ENCODE peak calls at places on chromosomes 4 and X, in seven cellular contexts. O is cardiac fibroblast; X is neuronal stem cell; J is fibroblast of lung; I is AG10803; B is CD8-positive, alpha-beta T cell; Q is heart right ventricle. G is an unnamed sample.
A peak's percentile ranks its signal among the peaks of the same experiment; 100 is the strongest.

GRCh38 chr4:168629561-168629960 is 132.7 kb downstream of the PALLD start:
- DNase-seq in I (no peak), Q (no peak), J (no peak), O (no peak), X (no peak), B (no peak), G (no peak)

GRCh38 chr4:25797136-25797535 is 65.7 kb downstream of the SEL1L3 start:
- DNase-seq in I (no peak), O (no peak), J (no peak), X (no peak), B (no peak), Q (no peak), G (no peak)

GRCh38 chr4:129109965-129110824 is 14.2 kb downstream of the C4orf33 start:
- DNase-seq in I (no peak), J (no peak), X (no peak), O (no peak), Q (peak; percentile 11), B (no peak), G (no peak)

GRCh38 chr4:83013420-83013867 is 2.8 kb upstream of the LIN54 start:
- DNase-seq in J (no peak), Q (no peak), O (no peak), I (no peak), B (no peak), X (no peak), G (no peak)

GRCh38 chrX:48475295-48475694 is 704 bp upstream of the FTSJ1 start:
- DNase-seq in I (no peak), B (no peak), O (no peak), Q (no peak), J (no peak), X (no peak), G (no peak)

GRCh38 chr4:56871357-56871993 is 36.2 kb upstream of the REST start:
- DNase-seq in B (no peak), O (peak; percentile 4), J (peak; percentile 19), X (peak; percentile 47), I (peak; percentile 43), Q (no peak), G (peak; percentile 7)

GRCh38 chr4:86235549-86235948 is 124.3 kb downstream of the MAPK10 start:
- DNase-seq in O (no peak), J (no peak), Q (no peak), B (no peak), I (no peak), X (no peak), G (no peak)

GRCh38 chrX:46796574-46797191 is 37.8 kb upstream of the SLC9A7 start:
- DNase-seq in O (peak; percentile 77), I (peak; percentile 70), J (peak; percentile 69), Q (peak; percentile 66), B (peak; percentile 65), X (peak; percentile 32), G (peak; percentile 72)

GRCh38 chr4:24244663-24245519 is 339.5 kb downstream of the DHX15 start:
- DNase-seq in J (peak; percentile 85), Q (peak; percentile 75), B (no peak), O (peak; percentile 4), X (peak; percentile 12), I (peak; percentile 6), G (peak; percentile 7)

GRCh38 chr4:101066586-101066985 is 280.7 kb downstream of the PPP3CA start:
- DNase-seq in J (no peak), O (no peak), X (no peak), B (no peak), Q (no peak), I (no peak), G (no peak)

GRCh38 chr4:130131536-130131935 is 1035.6 kb downstream of the C4orf33 start:
- DNase-seq in X (no peak), J (no peak), B (no peak), I (no peak), Q (no peak), O (no peak), G (no peak)

GRCh38 chr4:159026329-159026728 is 76.5 kb upstream of the RAPGEF2 start:
- DNase-seq in B (no peak), O (no peak), I (no peak), J (no peak), X (no peak), Q (no peak), G (no peak)

GRCh38 chrX:70995338-70995737 is 64.4 kb upstream of the SLC7A3 start:
- DNase-seq in B (no peak), J (no peak), X (no peak), I (no peak), Q (no peak), O (no peak), G (no peak)

GRCh38 chr4:47120783-47121182 is 89.4 kb downstream of the GABRB1 start:
- DNase-seq in Q (peak; percentile 5), O (no peak), J (no peak), X (no peak), I (no peak), B (no peak), G (no peak)

GRCh38 chr4:126458993-126459392 is 1144.2 kb downstream of the FAT4 start:
- DNase-seq in B (no peak), J (peak; percentile 41), X (no peak), Q (no peak), O (no peak), I (peak; percentile 58), G (peak; percentile 10)

GRCh38 chr4:93791570-93792195 is 36.9 kb upstream of the ATOH1 start:
- DNase-seq in I (peak; percentile 40), B (no peak), O (peak; percentile 65), J (peak; percentile 62), X (peak; percentile 68), Q (peak; percentile 30), G (peak; percentile 59)

GRCh38 chrX:107506596-107507031 is 57.2 kb downstream of the FRMPD3 start:
- DNase-seq in X (no peak), Q (no peak), I (no peak), B (no peak), J (no peak), O (no peak), G (no peak)

GRCh38 chr4:128571747-128572146 is 237.8 kb upstream of the JADE1 start:
- DNase-seq in J (peak; percentile 96), I (peak; percentile 90), O (peak; percentile 97), Q (peak; percentile 33), X (no peak), B (no peak), G (peak; percentile 95)

GRCh38 chr4:98482847-98483806 is 175.3 kb downstream of the TSPAN5 start:
- DNase-seq in Q (no peak), X (no peak), J (no peak), O (peak; percentile 83), I (peak; percentile 42), B (no peak), G (peak; percentile 61)

GRCh38 chrX:64925480-64925879 is 50.8 kb downstream of the ZC4H2 start:
- DNase-seq in Q (no peak), I (no peak), B (no peak), O (no peak), J (no peak), X (no peak), G (no peak)

GRCh38 chr4:85994576-85994975 is 365.3 kb downstream of the MAPK10 start:
- DNase-seq in B (no peak), J (no peak), X (no peak), I (no peak), Q (no peak), O (peak; percentile 74), G (no peak)

GRCh38 chr4:182113774-182114173 is 129.4 kb upstream of the TENM3 start:
- DNase-seq in X (no peak), J (peak; percentile 33), B (no peak), I (peak; percentile 82), O (no peak), Q (no peak), G (no peak)

GRCh38 chr4:127888559-127888958 is 7.9 kb downstream of the PLK4 start:
- DNase-seq in O (no peak), I (no peak), Q (no peak), B (no peak), X (no peak), J (no peak), G (no peak)

GRCh38 chr4:143768007-143768591 is 67.6 kb upstream of the FREM3 start:
- DNase-seq in O (peak; percentile 49), X (no peak), I (peak; percentile 25), Q (peak; percentile 22), J (peak; percentile 4), B (no peak), G (peak; percentile 41)

DNA sequence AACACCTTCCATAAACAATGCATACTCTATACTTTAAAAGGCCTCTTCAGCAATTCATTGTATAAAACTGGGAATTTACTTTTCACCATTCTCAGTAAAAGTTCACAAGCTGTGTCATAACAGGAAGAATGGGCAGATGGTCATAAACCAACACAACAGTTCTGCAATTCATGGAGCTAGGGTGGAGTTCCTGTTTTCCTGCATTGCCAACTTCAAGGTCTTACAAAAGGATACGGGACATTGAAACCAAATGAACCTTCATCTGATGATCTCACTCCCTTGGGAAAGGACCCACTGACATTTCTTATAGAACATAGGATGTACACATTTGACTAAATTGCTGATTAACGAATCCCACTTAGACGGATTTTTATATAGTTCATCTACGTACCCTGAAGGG is 4.1 kb downstream of the KDR start:
- DNase-seq in I (no peak), J (no peak), B (no peak), Q (no peak), X (no peak), O (peak; percentile 63), G (no peak)
- H3K4me3 ChIP-seq in I (no peak overlapping the region), J (no peak overlapping the region), B (no peak overlapping the region), Q (peak overlapping the region; percentile 76), X (no peak overlapping the region), O (no peak overlapping the region), G (no peak overlapping the region)

DNA sequence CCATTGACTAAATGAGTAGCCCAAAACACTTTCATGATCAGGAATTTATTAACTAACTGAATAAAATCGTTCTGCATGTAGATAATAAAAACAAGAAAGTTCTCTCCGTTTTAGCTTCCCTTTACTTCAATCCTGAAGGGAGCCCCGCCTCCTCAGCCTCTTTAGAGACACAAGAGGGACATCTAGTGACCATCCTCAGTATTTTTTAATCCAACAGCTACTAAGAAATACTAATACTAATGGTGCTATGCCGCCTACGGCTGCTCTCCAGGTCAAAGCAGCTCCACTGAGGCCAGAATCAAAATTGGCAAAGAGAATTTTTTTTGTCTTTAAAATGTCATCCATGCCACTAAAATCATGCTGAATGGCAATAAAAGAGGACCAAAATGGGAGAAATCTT is 3.2 kb upstream of the PCDH19 start:
- DNase-seq in X (no peak), B (no peak), J (peak; percentile 67), I (peak; percentile 49), Q (peak; percentile 26), O (peak; percentile 73), G (peak; percentile 60)
- H3K4me3 ChIP-seq in X (no peak overlapping the region), B (no peak overlapping the region), J (no peak overlapping the region), I (no peak overlapping the region), Q (no peak overlapping the region), O (no peak overlapping the region), G (no peak overlapping the region)

DNA sequence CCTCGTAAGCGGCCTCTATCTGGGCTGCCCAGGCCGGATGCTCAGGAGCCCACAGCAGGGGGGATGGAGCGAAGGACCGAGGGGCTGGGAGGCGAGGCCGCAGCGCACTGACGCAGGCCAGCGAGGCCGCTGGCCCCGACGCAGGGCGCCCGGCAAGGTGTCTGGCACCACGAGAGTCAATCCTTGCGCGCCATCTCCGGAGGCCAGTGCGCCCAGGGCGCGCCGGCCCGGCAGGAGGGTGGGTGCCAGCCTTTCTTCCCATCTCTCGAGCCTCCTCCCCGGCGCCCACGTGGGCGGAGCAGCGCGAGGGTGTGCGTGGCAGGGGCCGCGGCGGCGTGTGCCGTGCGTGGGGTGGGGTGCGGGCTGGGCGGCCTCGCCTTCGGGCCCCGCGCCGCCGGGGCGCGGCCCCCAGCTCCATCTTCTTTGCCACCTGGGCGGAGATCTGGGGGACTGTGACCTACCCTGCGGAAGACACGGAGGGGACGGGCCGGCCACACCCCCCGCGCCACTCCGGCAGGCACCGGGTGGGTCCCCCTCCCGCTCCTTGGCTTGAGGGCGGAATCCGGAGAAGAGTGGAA is 916 bp downstream of the JAKMIP1 start:
- DNase-seq in B (no peak), X (no peak), I (no peak), J (no peak), O (peak; percentile 7), Q (no peak), G (peak; percentile 20)
- H3K4me3 ChIP-seq in B (peak overlapping the region; percentile 37), X (no peak overlapping the region), I (no peak overlapping the region), J (no peak overlapping the region), O (no peak overlapping the region), Q (no peak overlapping the region), G (no peak overlapping the region)

GRCh38 chrX:40107291-40108083 is 9.7 kb upstream of the BCOR start:
- DNase-seq in J (no peak), B (no peak), I (no peak), O (peak; percentile 37), X (no peak), Q (peak; percentile 36), G (no peak)
- H3K4me3 ChIP-seq in J (peak overlapping the region; percentile 54), B (peak overlapping the region; percentile 52), I (no peak overlapping the region), O (no peak overlapping the region), X (peak overlapping the region; percentile 61), Q (peak overlapping the region; percentile 58), G (no peak overlapping the region)